ENCODE peak calls at places on chromosomes 5 and 9, in six cellular contexts. F is HCT116, M is A549, H is vagina, N is lung, R is RWPE1. X is an unnamed sample.

GRCh38 chr9:120862452-120862851 is 14.5 kb downstream of the PHF19 start:
- DNase-seq in F (no peak), M (no peak), H (no peak), N (no peak), R (no peak), X (no peak)

GRCh38 chr5:156326718-156327259 is at the start of gene SGCD:
- DNase-seq in F (no peak), M (peak), H (no peak), N (no peak), R (no peak), X (peak)

GRCh38 chr5:7755958-7756357 is 95.0 kb downstream of the CFAP90 start:
- DNase-seq in F (no peak), M (no peak), H (no peak), N (no peak), R (no peak), X (no peak)

GRCh38 chr9:74172874-74173273 is 324.3 kb upstream of the RORB start:
- DNase-seq in F (no peak), M (no peak), H (no peak), N (no peak), R (no peak), X (no peak)

GRCh38 chr5:69046375-69046957 is 47.3 kb upstream of the SLC30A5 start:
- DNase-seq in F (no peak), M (no peak), H (no peak), N (no peak), R (no peak), X (no peak)

GRCh38 chr9:120481248-120481647 is 98.7 kb downstream of the CDK5RAP2 start:
- DNase-seq in F (no peak), M (no peak), H (no peak), N (no peak), R (no peak), X (no peak)

GRCh38 chr5:30600892-30601291 is 592.6 kb upstream of the CDH6 start:
- DNase-seq in F (no peak), M (no peak), H (no peak), N (no peak), R (no peak), X (no peak)

GRCh38 chr5:55852503-55852902 is 1.3 kb downstream of the IL31RA start:
- DNase-seq in F (no peak), M (no peak), H (no peak), N (no peak), R (no peak), X (no peak)

GRCh38 chr5:80276186-80276585 is 20.3 kb upstream of the SERINC5 start:
- DNase-seq in F (no peak), M (no peak), H (no peak), N (no peak), R (no peak), X (no peak)

GRCh38 chr5:80269991-80270438 is 14.2 kb upstream of the SERINC5 start:
- DNase-seq in F (no peak), M (no peak), H (no peak), N (no peak), R (no peak), X (no peak)

GRCh38 chr5:80275347-80275746 is 19.5 kb upstream of the SERINC5 start:
- DNase-seq in F (no peak), M (no peak), H (no peak), N (no peak), R (no peak), X (no peak)
- TF ChIP-seq CTCF in F (peak), M (peak), H (peak), N (peak), R (peak), X (peak)

GRCh38 chr9:94827584-94828304 is 101.2 kb downstream of the AOPEP start:
- DNase-seq in F (no peak), M (no peak), H (no peak), N (no peak), R (no peak), X (no peak)
- H3K27ac ChIP-seq in F (no peak), M (peak), H (peak), N (peak), R (no peak), X (no peak)

DNA sequence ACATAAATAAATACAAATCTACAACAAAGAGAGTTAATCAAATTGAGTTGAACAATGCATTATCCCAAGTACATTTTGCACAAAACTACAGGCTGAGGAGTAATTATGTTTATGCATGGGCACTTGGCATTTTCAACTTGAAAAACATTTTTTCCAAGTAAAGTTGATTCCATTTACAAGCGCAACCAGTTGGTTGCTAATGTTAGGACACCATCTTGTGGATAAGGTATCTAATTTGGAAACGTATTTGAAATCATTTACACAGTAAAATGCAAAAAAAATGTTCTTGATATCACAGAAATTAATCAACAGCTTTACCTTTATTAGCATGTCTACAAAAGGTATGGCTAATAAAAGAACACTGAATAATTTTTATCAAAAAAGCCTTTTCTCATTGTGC is 18.8 kb downstream of the FTMT start:
- DNase-seq in F (peak), M (no peak), H (no peak), N (no peak), R (no peak), X (no peak)
- TF ChIP-seq CTCF in F (peak), M (peak), H (no peak), N (no peak), R (no peak), X (no peak)

GRCh38 chr5:168227973-168228615 is 63.4 kb upstream of the WWC1 start:
- DNase-seq in F (no peak), M (no peak), H (no peak), N (no peak), R (no peak), X (no peak)

GRCh38 chr5:168224110-168224509 is 67.3 kb upstream of the WWC1 start:
- DNase-seq in F (no peak), M (no peak), H (no peak), N (no peak), R (no peak), X (no peak)

GRCh38 chr5:168226012-168226411 is 65.4 kb upstream of the WWC1 start:
- DNase-seq in F (no peak), M (no peak), H (no peak), N (no peak), R (no peak), X (no peak)

GRCh38 chr5:168228668-168229067 is 62.8 kb upstream of the WWC1 start:
- DNase-seq in F (no peak), M (no peak), H (no peak), N (no peak), R (no peak), X (no peak)

GRCh38 chr5:168227001-168227400 is 64.4 kb upstream of the WWC1 start:
- DNase-seq in F (no peak), M (no peak), H (no peak), N (no peak), R (peak), X (no peak)
- H3K27ac ChIP-seq in F (no peak), M (no peak), H (no peak), N (no peak), R (peak), X (no peak)

GRCh38 chr5:137728048-137728447 is 7.8 kb downstream of the KLHL3 start:
- DNase-seq in F (no peak), M (no peak), H (no peak), N (no peak), R (no peak), X (no peak)
- TF ChIP-seq CTCF in F (no peak), M (no peak), H (no peak), N (no peak), R (no peak), X (no peak)

GRCh38 chr5:62935660-62936059 is 357.0 kb downstream of the LRRC70 start:
- DNase-seq in F (no peak), M (no peak), H (no peak), N (no peak), R (no peak), X (no peak)

GRCh38 chr5:62931081-62931480 is 352.5 kb downstream of the LRRC70 start:
- DNase-seq in F (no peak), M (no peak), H (no peak), N (no peak), R (no peak), X (no peak)

GRCh38 chr5:62937661-62938558 is 359.3 kb downstream of the LRRC70 start:
- DNase-seq in F (no peak), M (no peak), H (no peak), N (peak), R (no peak), X (no peak)

GRCh38 chr5:62931551-62931950 is 352.9 kb downstream of the LRRC70 start:
- DNase-seq in F (no peak), M (no peak), H (no peak), N (no peak), R (no peak), X (no peak)

DNA sequence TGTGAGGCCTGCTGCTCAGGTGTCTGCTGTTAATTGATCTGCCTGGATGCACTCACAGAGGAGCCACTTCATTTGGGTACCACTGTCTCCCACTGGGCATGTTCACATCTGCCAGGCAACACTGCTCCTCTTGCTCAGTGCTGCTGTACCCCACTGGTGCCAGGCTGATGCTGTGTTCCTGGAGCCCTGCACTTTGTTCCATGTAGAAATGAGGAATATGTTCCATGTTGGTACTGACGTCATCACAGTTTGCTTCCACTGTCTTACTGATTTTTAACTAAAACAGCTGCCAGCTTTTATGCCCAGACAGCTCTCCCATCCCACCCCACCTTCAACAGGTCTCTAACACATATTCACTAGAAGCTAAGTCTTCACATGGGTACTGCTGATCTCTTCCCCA is 355.7 kb downstream of the LRRC70 start:
- DNase-seq in F (no peak), M (no peak), H (no peak), N (no peak), R (no peak), X (no peak)
- H3K27ac ChIP-seq in F (no peak), M (no peak), H (no peak), N (no peak), R (no peak), X (no peak)

DNA sequence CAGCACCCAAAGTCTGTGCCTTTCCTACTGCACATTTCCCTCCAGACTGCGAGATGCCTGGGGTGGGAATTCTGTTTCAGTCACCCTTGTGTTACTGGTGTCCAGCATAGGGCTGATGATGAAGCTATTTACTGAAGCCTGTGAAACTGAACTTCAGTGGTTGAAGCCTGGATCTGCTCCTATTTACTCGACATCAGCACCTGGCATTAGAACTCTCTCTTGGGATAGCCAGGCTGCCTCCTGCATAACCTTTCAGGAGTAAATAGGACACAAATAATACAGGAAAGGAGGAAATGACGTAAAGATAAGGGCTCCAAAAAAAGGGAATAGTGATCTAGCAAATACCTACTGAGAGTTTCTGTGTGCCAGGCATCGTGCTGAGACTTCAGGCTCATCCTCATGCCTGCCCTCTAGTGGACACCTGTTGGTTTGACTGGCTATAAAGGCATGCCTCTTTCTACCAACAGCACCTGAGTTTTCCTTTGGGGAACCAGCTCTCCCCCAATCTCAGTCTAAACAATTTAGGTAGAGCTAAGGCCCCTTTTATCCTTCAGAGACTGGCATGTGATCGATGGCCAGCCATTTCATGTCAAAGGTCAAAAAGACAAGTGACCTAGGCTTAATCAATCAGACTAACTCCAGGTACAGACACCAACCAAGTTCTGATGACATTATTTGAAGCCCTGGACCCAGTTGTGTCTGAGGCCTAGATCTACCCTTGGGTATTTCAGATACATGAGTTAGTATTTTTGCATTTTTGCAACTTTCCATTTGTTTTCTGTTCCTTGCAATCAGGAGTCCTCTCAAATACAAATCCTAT is 192.1 kb upstream of the TRIM32 start:
- DNase-seq in F (peak), M (no peak), H (no peak), N (no peak), R (peak), X (no peak)
- TF ChIP-seq CTCF in F (peak), M (peak), H (peak), N (no peak), R (peak), X (peak)

X was measured in AG04450.